ENCODE peak calls at places on chromosomes 11 and 22, in six cellular contexts. B is HTR-8/SVneo; T is activated CD4-positive, alpha-beta T cell treated with anti-CD3 and anti-CD28 coated beads, Interleukin-2, amount 10 ng/mL, durations not matched to agents 7 days and 5 days; C is memory B cell; J is fibroblast of lung; P is SHP77. W is an unnamed sample.
A peak's percentile ranks its signal among the peaks of the same experiment; 100 is the strongest.

GRCh38 chr22:36409067-36409466 is 21.3 kb upstream of the MYH9 start:
- DNase-seq in J (no peak), T (no peak), P (no peak), C (no peak), B (no peak), W (no peak)

GRCh38 chr11:2910401-2910955 is 18.7 kb downstream of the PHLDA2 start:
- DNase-seq in P (no peak), T (no peak), C (no peak), J (no peak), B (no peak), W (no peak)

GRCh38 chr11:69377953-69378302 is 84.0 kb downstream of the MYEOV start:
- DNase-seq in B (no peak), P (no peak), C (no peak), J (no peak), T (no peak), W (no peak)

GRCh38 chr11:66631883-66632282 is 6.6 kb upstream of the RBM4 start:
- DNase-seq in P (no peak), B (no peak), C (no peak), T (no peak), J (no peak), W (no peak)

GRCh38 chr22:37173709-37174108 is 14.3 kb downstream of the C1QTNF6 start:
- DNase-seq in T (no peak), C (no peak), P (no peak), J (peak; percentile 75), B (no peak), W (no peak)

GRCh38 chr11:57071829-57072228 is 83.1 kb downstream of the OR5AK2 start:
- DNase-seq in B (no peak), T (no peak), J (peak; percentile 26), C (no peak), P (no peak), W (no peak)

GRCh38 chr11:110077866-110078325 is 15.3 kb upstream of the ZC3H12C start:
- DNase-seq in B (peak; percentile 41), J (peak; percentile 56), P (no peak), C (no peak), T (peak; percentile 21), W (no peak)

GRCh38 chr11:133659542-133660201 is 127.4 kb upstream of the OPCML start:
- DNase-seq in J (no peak), C (no peak), B (no peak), T (no peak), P (no peak), W (no peak)

GRCh38 chr11:1729692-1730011 is 20.7 kb downstream of the IFITM10 start:
- DNase-seq in C (no peak), B (no peak), P (no peak), T (no peak), J (no peak), W (no peak)

GRCh38 chr22:41910050-41910598 is 4.8 kb downstream of the SHISA8 start:
- DNase-seq in T (no peak), J (no peak), C (no peak), P (no peak), B (no peak), W (no peak)

GRCh38 chr22:27463121-27463520 is 338.4 kb downstream of the MN1 start:
- DNase-seq in T (no peak), B (no peak), C (no peak), P (no peak), J (peak; percentile 28), W (no peak)

GRCh38 chr11:114774599-114775365 is 96.5 kb downstream of the NXPE2 start:
- DNase-seq in C (no peak), J (peak; percentile 38), P (peak; percentile 44), T (no peak), B (peak; percentile 31), W (peak; percentile 20)

GRCh38 chr11:35138949-35139881 is at the start of gene CD44:
- DNase-seq in C (peak; percentile 78), J (peak; percentile 90), P (no peak), B (peak; percentile 73), T (peak; percentile 76), W (peak; percentile 79)

GRCh38 chr11:57568330-57568766 is 876 bp upstream of the UBE2L6 start:
- DNase-seq in P (no peak), C (peak; percentile 87), J (peak; percentile 79), T (no peak), B (peak; percentile 81), W (no peak)

GRCh38 chr11:121757480-121758125 is 304.8 kb upstream of the SORL1-AS1 start:
- DNase-seq in C (no peak), J (peak; percentile 40), T (no peak), P (no peak), B (no peak), W (no peak)

GRCh38 chr22:32005453-32005852 is 37.6 kb upstream of the SLC5A1 start:
- DNase-seq in J (peak; percentile 2), P (no peak), T (no peak), C (no peak), B (no peak), W (no peak)

GRCh38 chr11:96072592-96072991 is 148.7 kb upstream of the MTMR2 start:
- DNase-seq in B (no peak), T (no peak), P (no peak), C (no peak), J (no peak), W (no peak)

GRCh38 chr11:119788096-119788883 is 59.3 kb upstream of the NECTIN1 start:
- DNase-seq in J (no peak), C (no peak), T (no peak), B (no peak), P (no peak), W (no peak)

GRCh38 chr11:118790357-118791014 is 478 bp downstream of the DDX6 start:
- DNase-seq in C (peak; percentile 61), T (peak; percentile 64), B (peak; percentile 66), J (peak; percentile 77), P (peak; percentile 32), W (peak; percentile 63)

GRCh38 chr22:46102752-46103151 is 47.6 kb upstream of the PPARA start:
- DNase-seq in T (no peak), B (no peak), J (no peak), C (no peak), P (no peak), W (no peak)

GRCh38 chr11:23123766-23124165 is 263.5 kb upstream of the CCDC179 start:
- DNase-seq in J (peak; percentile 36), C (no peak), T (no peak), B (peak; percentile 49), P (no peak), W (no peak)

GRCh38 chr22:28017558-28017820 is 98.4 kb upstream of the PITPNB start:
- DNase-seq in B (no peak), T (no peak), C (no peak), P (no peak), J (no peak), W (no peak)

GRCh38 chr11:92703431-92703830 is 266.0 kb upstream of the MTNR1B start:
- DNase-seq in C (no peak), B (no peak), P (no peak), T (no peak), J (no peak), W (no peak)

GRCh38 chr22:37229805-37230672 is 14.0 kb downstream of the RAC2 start:
- DNase-seq in J (no peak), B (no peak), T (peak; percentile 95), P (no peak), C (peak; percentile 61), W (no peak)

GRCh38 chr22:37640591-37641250 is 1.3 kb downstream of the SH3BP1 start:
- DNase-seq in J (no peak), B (no peak), P (no peak), T (no peak), C (no peak), W (peak; percentile 42)

GRCh38 chr11:11441516-11441915 is 88.5 kb upstream of the CSNK2A3 start:
- DNase-seq in C (no peak), P (no peak), T (no peak), B (no peak), J (no peak), W (no peak)

GRCh38 chr11:86629070-86629706 is 43.2 kb downstream of the ME3 start:
- DNase-seq in C (no peak), T (no peak), B (no peak), P (no peak), J (peak; percentile 80), W (no peak)

GRCh38 chr11:134730596-134731538 is 318.8 kb upstream of the B3GAT1 start:
- DNase-seq in P (no peak), T (no peak), C (no peak), J (no peak), B (no peak), W (no peak)

GRCh38 chr11:43765194-43765593 is 84.7 kb downstream of the HSD17B12 start:
- DNase-seq in P (no peak), T (no peak), J (no peak), C (no peak), B (no peak), W (no peak)

GRCh38 chr22:19287889-19288288 is 3.6 kb downstream of the CLTCL1 start:
- DNase-seq in T (no peak), C (no peak), P (no peak), J (peak; percentile 75), B (no peak), W (no peak)

GRCh38 chr22:41989246-41989645 is 9.3 kb upstream of the WBP2NL start:
- DNase-seq in B (no peak), P (no peak), C (no peak), T (no peak), J (no peak), W (no peak)

GRCh38 chr11:118010738-118011461 is 24.7 kb downstream of the IL10RA start:
- DNase-seq in B (no peak), P (no peak), T (no peak), C (peak; percentile 87), J (no peak), W (no peak)

GRCh38 chr11:116099541-116099940 is 595.3 kb upstream of the CADM1 start:
- DNase-seq in B (no peak), C (no peak), P (no peak), J (no peak), T (no peak), W (no peak)

GRCh38 chr11:18707811-18708340 is 9.3 kb downstream of the TMEM86A start:
- DNase-seq in J (no peak), C (no peak), P (no peak), B (no peak), T (no peak), W (no peak)

GRCh38 chr11:134664863-134665535 is 253.0 kb upstream of the B3GAT1 start:
- DNase-seq in J (no peak), C (no peak), P (no peak), T (no peak), B (no peak), W (no peak)

GRCh38 chr22:49203863-49204598 is 623.6 kb downstream of the BRD1 start:
- DNase-seq in J (no peak), C (no peak), T (no peak), B (no peak), P (no peak), W (no peak)

GRCh38 chr11:47915407-47916137 is 64.8 kb upstream of the PTPRJ start:
- DNase-seq in J (no peak), P (no peak), C (no peak), T (peak; percentile 39), B (no peak), W (no peak)

W was measured in prostate gland.